ENCODE peak calls at places on chromosomes 5 and 9, in four cellular contexts. Z is IMR-90, M is K562, F is HepG2. C is an unnamed sample.

GRCh38 chr9:93079371-93079770 is 16.6 kb upstream of the CARD19 start:
- DNase-seq in M (no peak), Z (no peak), F (no peak), C (no peak)

GRCh38 chr5:150498501-150498900 is 9.4 kb upstream of the NDST1 start:
- DNase-seq in M (no peak), F (no peak), Z (no peak), C (no peak)

GRCh38 chr9:70044450-70045307 is 1.0 kb downstream of the MAMDC2 start:
- DNase-seq in M (peak), Z (peak), F (no peak), C (no peak)

GRCh38 chr5:179800071-179800695 is 6.4 kb downstream of the LTC4S start:
- DNase-seq in F (no peak), Z (no peak), M (no peak), C (no peak)

GRCh38 chr9:128940946-128941755 is 6.3 kb downstream of the DOLK start:
- DNase-seq in F (no peak), Z (no peak), M (no peak), C (no peak)

GRCh38 chr5:54018438-54018837 is 291.9 kb downstream of the ARL15 start:
- DNase-seq in Z (peak), M (no peak), F (no peak), C (no peak)

GRCh38 chr5:107486489-107486888 is 184.2 kb downstream of the EFNA5 start:
- DNase-seq in F (no peak), M (no peak), Z (peak), C (no peak)

GRCh38 chr5:8176101-8176693 is 307.2 kb downstream of the MTRR start:
- DNase-seq in Z (peak), F (no peak), M (no peak), C (no peak)

GRCh38 chr9:35452481-35452880 is 37.4 kb upstream of the RUSC2 start:
- DNase-seq in F (no peak), M (peak), Z (no peak), C (no peak)

GRCh38 chr5:158642852-158643251 is 456.9 kb downstream of the EBF1 start:
- DNase-seq in F (no peak), Z (no peak), M (no peak), C (no peak)

GRCh38 chr5:7397005-7397546 is 1.1 kb downstream of the ADCY2 start:
- DNase-seq in Z (no peak), F (no peak), M (no peak), C (no peak)

GRCh38 chr9:136721339-136722092 is 9.1 kb downstream of the DIPK1B start:
- DNase-seq in F (no peak), M (no peak), Z (peak), C (peak)

GRCh38 chr5:8081179-8081578 is 212.2 kb downstream of the MTRR start:
- DNase-seq in M (no peak), Z (no peak), F (no peak), C (no peak)

GRCh38 chr9:18821794-18822193 is 211.2 kb downstream of the SAXO1 start:
- DNase-seq in Z (peak), F (peak), M (peak), C (no peak)

GRCh38 chr9:96720435-96720834 is 57.5 kb downstream of the ZNF510 start:
- DNase-seq in F (no peak), M (no peak), Z (no peak), C (no peak)

GRCh38 chr9:98973546-98973921 is 29.8 kb downstream of the COL15A1 start:
- DNase-seq in Z (no peak), F (no peak), M (no peak), C (no peak)

GRCh38 chr5:77644443-77645157 is 6.1 kb upstream of the OTP start:
- DNase-seq in F (no peak), M (no peak), Z (no peak), C (no peak)

GRCh38 chr9:87422999-87423398 is 74.7 kb upstream of the DAPK1 start:
- DNase-seq in Z (no peak), F (no peak), M (no peak), C (no peak)

GRCh38 chr5:75828029-75828428 is 110.8 kb upstream of the POC5 start:
- DNase-seq in F (no peak), Z (no peak), M (no peak), C (no peak)

GRCh38 chr5:73911761-73912393 is 285.9 kb downstream of the ARHGEF28 start:
- DNase-seq in M (no peak), F (no peak), Z (peak), C (no peak)

GRCh38 chr5:88952344-88952743 is 69.4 kb upstream of the MEF2C start:
- DNase-seq in Z (peak), F (no peak), M (peak), C (no peak)

DNA sequence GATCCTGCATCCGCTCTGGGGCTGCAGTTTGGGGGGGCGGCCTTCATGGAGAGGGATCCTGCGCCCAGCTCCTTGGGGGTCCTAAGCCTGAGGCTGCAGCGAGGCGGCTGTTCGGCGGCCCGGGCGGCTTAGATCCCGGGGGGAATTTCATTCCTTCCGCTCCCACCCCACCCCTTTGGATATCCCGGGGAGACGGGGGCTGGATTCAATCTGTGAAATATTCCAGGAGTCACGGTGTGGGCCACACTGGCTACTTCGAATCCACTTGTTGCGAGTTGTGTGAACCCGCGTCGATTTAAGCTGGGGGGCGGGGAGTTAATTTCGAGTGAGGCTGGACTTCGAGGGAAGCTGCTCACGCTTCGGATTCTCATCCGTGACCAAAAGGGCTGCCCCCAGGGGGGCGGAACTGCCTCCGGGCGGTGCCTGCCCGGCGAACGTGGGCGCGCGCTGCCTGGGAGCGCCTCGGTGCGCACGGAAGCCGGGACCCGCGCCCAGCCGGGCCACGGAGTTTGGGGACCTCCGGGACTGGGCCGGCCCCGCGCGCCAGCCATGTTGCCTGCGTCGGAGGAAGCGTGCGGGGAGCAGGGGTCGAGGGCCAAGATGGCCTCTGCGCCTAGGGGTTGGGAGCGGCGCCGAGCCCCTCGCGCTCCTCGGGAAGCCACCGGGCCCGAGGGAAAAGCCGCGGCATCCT is 790 bp downstream of the OCLN start:
- DNase-seq in M (no peak), Z (no peak), F (no peak), C (peak)
- TF ChIP-seq BHLHE40 in M (no peak), Z (no peak), F (peak), C (no peak)

GRCh38 chr5:115460476-115460875 is 84.1 kb downstream of the FEM1C start:
- DNase-seq in F (no peak), M (no peak), Z (peak), C (peak)
- TF ChIP-seq MAFK in F (no peak), M (no peak), Z (no peak), C (no peak)

GRCh38 chr5:95838552-95838951 is 16.0 kb upstream of the GLRX start:
- DNase-seq in Z (no peak), M (no peak), F (no peak), C (no peak)

GRCh38 chr5:95835682-95836405 is 13.3 kb upstream of the GLRX start:
- DNase-seq in M (no peak), Z (no peak), F (no peak), C (no peak)

GRCh38 chr5:95838001-95838520 is 15.5 kb upstream of the GLRX start:
- DNase-seq in Z (no peak), F (no peak), M (no peak), C (no peak)

GRCh38 chr5:95837492-95837891 is 15.0 kb upstream of the GLRX start:
- DNase-seq in Z (no peak), F (no peak), M (no peak), C (no peak)

DNA sequence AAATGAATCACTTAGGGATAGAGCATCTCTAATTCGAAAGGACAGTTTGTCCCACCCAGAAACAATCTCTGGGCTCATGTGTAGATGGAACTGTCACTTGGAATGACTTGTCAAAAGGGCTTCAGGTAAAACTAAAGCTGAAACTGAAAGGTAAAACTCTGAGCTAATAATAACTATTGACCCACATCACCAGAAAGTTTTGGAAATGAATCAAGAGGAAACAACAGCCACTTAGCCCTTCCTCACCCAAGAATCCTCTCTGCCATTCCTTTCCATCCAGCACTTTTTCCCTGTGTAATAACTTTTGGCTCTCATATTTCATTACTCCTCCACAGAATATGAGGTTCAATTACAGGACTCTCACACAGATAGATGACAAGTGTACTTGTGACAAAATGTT is 14.0 kb upstream of the GLRX start:
- DNase-seq in F (no peak), Z (no peak), M (no peak), C (no peak)
- H3K4me3 ChIP-seq in F (no peak), Z (no peak), M (no peak), C (no peak)

GRCh38 chr5:39257554-39257953 is 38.2 kb upstream of the FYB1 start:
- DNase-seq in M (no peak), Z (no peak), F (peak), C (no peak)

GRCh38 chr5:39256472-39256871 is 37.1 kb upstream of the FYB1 start:
- DNase-seq in M (no peak), Z (peak), F (no peak), C (peak)

GRCh38 chr5:39255406-39255805 is 36.0 kb upstream of the FYB1 start:
- DNase-seq in F (no peak), M (no peak), Z (no peak), C (no peak)

GRCh38 chr5:39249560-39250274 is 30.4 kb upstream of the FYB1 start:
- DNase-seq in M (no peak), Z (no peak), F (no peak), C (no peak)

DNA sequence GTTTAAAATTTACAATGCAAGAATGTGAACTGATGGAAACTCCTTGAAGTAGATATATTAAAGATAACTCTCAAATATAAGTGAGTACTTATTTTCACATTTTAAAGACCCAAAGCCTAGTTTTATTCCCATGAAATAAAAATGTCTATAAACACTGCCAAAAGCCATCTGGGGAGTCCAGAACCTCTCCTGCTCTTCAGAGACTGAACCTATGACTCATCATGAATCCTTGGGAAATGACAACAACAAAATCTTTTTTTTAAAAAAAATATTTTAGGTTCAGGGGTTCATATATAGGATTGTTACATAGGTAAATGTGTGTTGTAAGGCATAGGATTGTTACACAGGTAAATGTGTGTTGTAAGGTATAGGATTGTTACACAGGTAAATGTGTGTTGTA is 33.8 kb upstream of the FYB1 start:
- DNase-seq in M (no peak), F (no peak), Z (peak), C (no peak)
- TF ChIP-seq BHLHE40 in M (no peak), F (no peak), Z (no peak), C (no peak)

GRCh38 chr5:34998058-34998789 is 49.5 kb downstream of the AGXT2 start:
- DNase-seq in F (no peak), M (no peak), Z (peak), C (peak)
- TF ChIP-seq MAFK in F (no peak), M (no peak), Z (no peak), C (no peak)